ENCODE peak calls at places on chromosome 17, in six cellular contexts. X is colonic mucosa, N is K562, V is skeletal muscle cell, Y is heart left ventricle, H is dorsolateral prefrontal cortex. B is an unnamed sample.

GRCh38 chr17:57395721-57396321 is 139.5 kb downstream of the MSI2 start:
- DNase-seq in V (no peak), H (no peak), X (no peak), Y (no peak), N (no peak), B (no peak)

GRCh38 chr17:67218385-67218950 is 26.5 kb downstream of the HELZ start:
- DNase-seq in H (no peak), Y (no peak), N (no peak), X (no peak), V (peak; percentile 3), B (no peak)

GRCh38 chr17:47604268-47604927 is 45.3 kb upstream of the KPNB1 start:
- DNase-seq in V (peak; percentile 81), Y (peak; percentile 68), N (no peak), X (no peak), H (no peak), B (no peak)

GRCh38 chr17:67245694-67246397 is 850 bp upstream of the HELZ start:
- DNase-seq in N (peak; percentile 51), Y (peak; percentile 31), V (no peak), H (no peak), X (peak; percentile 56), B (peak; percentile 35)

GRCh38 chr17:75752405-75753192 is 12.4 kb downstream of the GALK1 start:
- DNase-seq in X (no peak), Y (no peak), V (no peak), N (no peak), H (no peak), B (no peak)

GRCh38 chr17:59798111-59798510 is 90.7 kb downstream of the VMP1 start:
- DNase-seq in H (no peak), X (no peak), N (no peak), Y (no peak), V (no peak), B (no peak)

GRCh38 chr17:83174859-83175550 is 95.6 kb downstream of the METRNL start:
- DNase-seq in N (no peak), X (peak; percentile 7), V (no peak), Y (no peak), H (no peak), B (peak; percentile 60)

GRCh38 chr17:76132574-76133338 is 8.3 kb downstream of the FOXJ1 start:
- DNase-seq in Y (no peak), V (no peak), X (peak; percentile 71), N (no peak), H (no peak), B (no peak)

GRCh38 chr17:72176516-72176851 is 55.7 kb downstream of the SOX9 start:
- DNase-seq in Y (no peak), V (no peak), H (no peak), N (no peak), X (peak; percentile 61), B (no peak)

GRCh38 chr17:15321556-15322250 is 19.7 kb downstream of the TEKT3 start:
- DNase-seq in V (no peak), Y (no peak), N (no peak), X (no peak), H (no peak), B (no peak)

GRCh38 chr17:59837362-59838195 is 55.2 kb downstream of the TUBD1 start:
- DNase-seq in V (peak; percentile 99), N (peak; percentile 97), Y (peak; percentile 82), H (no peak), X (peak; percentile 86), B (peak; percentile 84)

GRCh38 chr17:11986939-11987329 is 10.3 kb downstream of the ZNF18 start:
- DNase-seq in V (no peak), H (no peak), N (peak; percentile 41), X (no peak), Y (no peak), B (no peak)

GRCh38 chr17:72353502-72353901 is 232.7 kb downstream of the SOX9 start:
- DNase-seq in H (no peak), Y (no peak), N (no peak), X (no peak), V (no peak), B (no peak)

GRCh38 chr17:60356947-60357346 is 35.0 kb downstream of the USP32 start:
- DNase-seq in H (no peak), X (no peak), N (peak; percentile 16), Y (no peak), V (no peak), B (no peak)

GRCh38 chr17:17380156-17380925 is 77.2 kb downstream of the NT5M start:
- DNase-seq in H (no peak), V (no peak), X (no peak), N (no peak), Y (no peak), B (no peak)

GRCh38 chr17:39231587-39232551 is 6.1 kb upstream of the STAC2 start:
- DNase-seq in N (peak; percentile 66), H (no peak), V (no peak), Y (no peak), X (no peak), B (no peak)

GRCh38 chr17:11492511-11492910 is 105.8 kb upstream of the DNAH9 start:
- DNase-seq in H (no peak), N (no peak), V (no peak), X (no peak), Y (no peak), B (no peak)

GRCh38 chr17:81487487-81488275 is 24.9 kb downstream of the ACTG1 start:
- DNase-seq in X (peak; percentile 81), Y (peak; percentile 87), H (peak; percentile 68), V (no peak), N (peak; percentile 90), B (peak; percentile 85)

GRCh38 chr17:39150795-39151679 is at the start of gene PLXDC1:
- DNase-seq in N (no peak), Y (peak; percentile 22), V (no peak), X (no peak), H (no peak), B (no peak)

GRCh38 chr17:60381958-60382357 is 10.0 kb downstream of the USP32 start:
- DNase-seq in Y (no peak), N (peak; percentile 55), H (no peak), X (no peak), V (no peak), B (no peak)

GRCh38 chr17:41785876-41786226 is 660 bp downstream of the JUP start:
- DNase-seq in H (no peak), N (peak; percentile 81), V (no peak), X (peak; percentile 91), Y (peak; percentile 62), B (no peak)

GRCh38 chr17:8057691-8058114 is 18.8 kb downstream of the ALOX15B start:
- DNase-seq in Y (no peak), H (no peak), V (peak; percentile 46), N (peak; percentile 76), X (peak; percentile 48), B (no peak)

GRCh38 chr17:8059131-8059530 is 20.3 kb downstream of the ALOX15B start:
- DNase-seq in Y (no peak), X (no peak), H (no peak), N (no peak), V (no peak), B (no peak)

GRCh38 chr17:8055851-8056231 is 17.0 kb downstream of the ALOX15B start:
- DNase-seq in V (no peak), Y (no peak), N (no peak), H (no peak), X (no peak), B (no peak)

GRCh38 chr17:8056232-8056975 is 17.5 kb downstream of the ALOX15B start:
- DNase-seq in N (no peak), X (peak; percentile 36), H (peak; percentile 54), V (peak; percentile 58), Y (no peak), B (peak; percentile 44)

DNA sequence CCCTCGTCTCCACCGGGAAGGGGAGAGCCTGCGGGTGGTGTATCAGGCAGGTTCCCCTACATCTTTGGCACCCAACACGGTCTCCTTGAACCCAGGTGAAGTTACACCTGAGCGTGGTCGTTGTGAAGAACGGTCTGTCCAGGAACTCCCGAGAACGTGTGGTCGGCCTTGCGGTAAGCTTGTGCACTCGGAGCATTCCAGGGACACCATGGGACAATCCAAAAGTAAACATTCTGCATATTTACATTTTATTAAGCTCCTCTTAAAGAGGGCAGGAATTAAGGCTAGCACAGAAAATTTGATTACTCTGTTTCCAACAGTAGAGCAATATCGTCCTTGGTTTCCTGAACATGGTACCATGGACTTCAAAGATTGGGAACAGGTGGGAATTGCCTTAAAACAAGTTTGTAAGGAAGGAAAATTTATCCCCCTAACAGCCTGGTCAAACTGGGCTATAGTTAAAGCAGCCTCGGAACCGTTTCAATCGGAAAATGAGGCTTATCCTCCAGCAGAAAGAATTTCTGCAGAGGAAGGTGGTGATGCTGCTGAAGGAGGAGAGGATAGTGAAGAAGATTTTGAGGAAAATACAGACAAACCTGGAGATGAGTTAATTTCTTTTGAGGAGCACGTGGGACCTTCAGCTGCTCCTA is 18.2 kb downstream of the ALOX15B start:
- DNase-seq in H (no peak), V (no peak), N (no peak), X (no peak), Y (no peak), B (no peak)
- H3K4me3 ChIP-seq in H (no peak overlapping the region), V (no peak overlapping the region), N (no peak overlapping the region), X (no peak overlapping the region), Y (no peak overlapping the region), B (no peak overlapping the region)

GRCh38 chr17:2436516-2436915 is 35.7 kb upstream of the MNT start:
- DNase-seq in Y (no peak), N (no peak), H (no peak), V (no peak), X (no peak), B (no peak)
- H3K4me3 ChIP-seq in Y (no peak overlapping the region), N (no peak overlapping the region), H (no peak overlapping the region), V (no peak overlapping the region), X (no peak overlapping the region), B (no peak overlapping the region)

GRCh38 chr17:1362964-1363363 is 37.1 kb downstream of the YWHAE start:
- DNase-seq in X (peak; percentile 25), H (no peak), N (no peak), Y (no peak), V (no peak), B (peak; percentile 35)
- H3K4me3 ChIP-seq in X (no peak overlapping the region), H (no peak overlapping the region), N (no peak overlapping the region), Y (no peak overlapping the region), V (no peak overlapping the region), B (no peak overlapping the region)

GRCh38 chr17:6755731-6756184 is at the start of gene XAF1:
- DNase-seq in Y (peak; percentile 58), N (no peak), V (peak; percentile 6), X (peak; percentile 61), H (no peak), B (peak; percentile 62)

GRCh38 chr17:6753565-6753964 is 2.3 kb upstream of the XAF1 start:
- DNase-seq in N (no peak), X (no peak), Y (no peak), H (no peak), V (no peak), B (no peak)

GRCh38 chr17:6755281-6755680 is 565 bp upstream of the XAF1 start:
- DNase-seq in Y (peak; percentile 68), V (peak; percentile 5), N (no peak), H (no peak), X (peak; percentile 39), B (no peak)

GRCh38 chr17:6757747-6758146 is 1.9 kb downstream of the XAF1 start:
- DNase-seq in Y (no peak), V (no peak), H (no peak), X (no peak), N (no peak), B (no peak)

DNA sequence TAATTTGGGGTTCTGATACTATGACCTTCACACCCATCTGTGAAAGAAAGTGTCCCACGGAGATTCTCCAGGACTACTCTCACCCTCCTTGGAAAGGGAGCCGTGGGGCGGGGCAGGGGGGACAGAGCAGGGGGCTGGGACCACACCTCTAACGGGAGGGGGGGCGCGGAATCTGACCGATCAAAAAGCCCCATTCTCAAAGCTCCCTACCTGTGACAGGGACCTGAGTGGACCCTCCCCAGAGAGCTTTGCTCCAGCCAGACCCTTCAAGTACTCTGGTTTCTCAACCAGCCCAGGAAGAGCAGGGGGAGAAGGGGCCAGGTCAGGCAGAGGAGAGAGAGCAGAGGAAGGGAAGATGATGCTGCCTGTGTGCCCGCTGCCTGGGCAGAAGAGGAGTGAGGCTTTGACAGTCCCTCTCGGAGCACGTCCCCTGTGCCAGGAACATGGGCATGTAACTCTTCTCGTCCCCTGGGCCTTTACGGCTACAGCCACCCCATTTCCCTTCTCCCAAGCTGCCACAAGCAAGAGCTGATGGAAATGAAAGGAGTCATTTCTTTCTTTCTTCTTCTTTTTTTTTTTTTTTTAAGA is 673 bp downstream of the XAF1 start:
- DNase-seq in V (no peak), H (no peak), Y (no peak), X (no peak), N (no peak), B (peak; percentile 27)
- H3K4me3 ChIP-seq in V (peak overlapping the region; percentile 4), H (peak overlapping the region; percentile 50), Y (peak overlapping the region; percentile 59), X (peak overlapping the region; percentile 50), N (no peak overlapping the region), B (peak overlapping the region; percentile 64)